ENCODE peak calls at places on chromosomes 6 and 20, in nine cellular contexts. N is fibroblast of lung, J is adrenal gland, B is WERI-Rb-1, X is HCT116, U is fibroblast of pulmonary artery, R is cardiac fibroblast, M is HepG2, K is GM23338. L is an unnamed sample.

GRCh38 chr6:163533443-163533842 is 118.9 kb downstream of the QKI start:
- DNase-seq in J (no peak), X (no peak), K (no peak), R (peak; percentile 95), U (peak; percentile 93), B (no peak), N (peak; percentile 93), M (peak; percentile 73), L (peak; percentile 71)

GRCh38 chr6:115870464-115870863 is 190.2 kb downstream of the FRK start:
- DNase-seq in K (no peak), U (no peak), J (no peak), R (no peak), B (no peak), X (no peak), N (no peak), M (no peak), L (no peak)

GRCh38 chr20:24662756-24663399 is 193.4 kb downstream of the SYNDIG1 start:
- DNase-seq in R (no peak), M (no peak), B (no peak), U (no peak), N (peak; percentile 16), K (no peak), J (no peak), X (no peak), L (no peak)

GRCh38 chr6:122400467-122401089 is 1.1 kb downstream of the HSF2 start:
- DNase-seq in N (no peak), B (no peak), X (no peak), J (no peak), U (no peak), R (no peak), K (no peak), M (no peak), L (no peak)

GRCh38 chr20:19275630-19276071 is 63.2 kb downstream of the SLC24A3 start:
- DNase-seq in K (no peak), U (peak; percentile 10), R (peak; percentile 83), X (no peak), J (peak; percentile 95), B (no peak), N (no peak), M (no peak), L (no peak)

GRCh38 chr6:4774715-4775590 is 1.3 kb upstream of the CDYL start:
- DNase-seq in B (peak; percentile 37), R (no peak), U (no peak), J (peak; percentile 27), X (no peak), M (no peak), K (peak; percentile 61), N (peak; percentile 14), L (no peak)

GRCh38 chr6:3808189-3808588 is 41.0 kb upstream of the FAM50B start:
- DNase-seq in B (no peak), R (peak; percentile 38), U (no peak), K (no peak), N (no peak), J (no peak), M (no peak), X (no peak), L (no peak)

GRCh38 chr6:144150673-144151009 is 324 bp downstream of the STX11 start:
- DNase-seq in B (peak; percentile 30), J (no peak), N (peak; percentile 34), U (peak; percentile 18), R (peak; percentile 32), X (peak; percentile 41), K (peak; percentile 83), M (no peak), L (no peak)

GRCh38 chr6:32689531-32690505 is 23.4 kb upstream of the HLA-DQB1 start:
- DNase-seq in K (no peak), X (no peak), U (peak; percentile 3), J (no peak), N (no peak), M (no peak), R (peak; percentile 10), B (no peak), L (no peak)

GRCh38 chr20:35111141-35111888 is 18.7 kb upstream of the TRPC4AP start:
- DNase-seq in R (peak; percentile 93), J (peak; percentile 31), N (peak; percentile 93), X (no peak), U (peak; percentile 61), K (no peak), M (no peak), B (no peak), L (no peak)

GRCh38 chr6:5109436-5109835 is 24.3 kb downstream of the PPP1R3G start:
- DNase-seq in J (no peak), B (no peak), X (no peak), N (no peak), R (no peak), K (no peak), U (no peak), M (no peak), L (no peak)

GRCh38 chr6:87308970-87309369 is 13.4 kb upstream of the SMIM8 start:
- DNase-seq in M (no peak), B (no peak), J (no peak), U (no peak), X (no peak), N (no peak), R (peak; percentile 5), K (no peak), L (no peak)

GRCh38 chr6:39273394-39273793 is 40.8 kb downstream of the KCNK17 start:
- DNase-seq in X (no peak), B (no peak), K (peak; percentile 38), M (no peak), R (no peak), U (no peak), N (no peak), J (no peak), L (no peak)
- H3K4me3 ChIP-seq in X (no peak overlapping the region), B (no peak overlapping the region), K (no peak overlapping the region), M (no peak overlapping the region), R (no peak overlapping the region), U (no peak overlapping the region), N (no peak overlapping the region), J (no peak overlapping the region), L (no peak overlapping the region)

GRCh38 chr20:61639200-61639599 is 387.1 kb downstream of the CDH4 start:
- DNase-seq in R (peak; percentile 4), M (no peak), B (no peak), N (peak; percentile 37), X (no peak), J (no peak), K (no peak), U (no peak), L (peak; percentile 8)
- TF ChIP-seq CTCF in R (no peak), M (no peak), B (no peak), N (peak; percentile 11), X (no peak), J (no peak), K (no peak), U (no peak), L (no peak)

DNA sequence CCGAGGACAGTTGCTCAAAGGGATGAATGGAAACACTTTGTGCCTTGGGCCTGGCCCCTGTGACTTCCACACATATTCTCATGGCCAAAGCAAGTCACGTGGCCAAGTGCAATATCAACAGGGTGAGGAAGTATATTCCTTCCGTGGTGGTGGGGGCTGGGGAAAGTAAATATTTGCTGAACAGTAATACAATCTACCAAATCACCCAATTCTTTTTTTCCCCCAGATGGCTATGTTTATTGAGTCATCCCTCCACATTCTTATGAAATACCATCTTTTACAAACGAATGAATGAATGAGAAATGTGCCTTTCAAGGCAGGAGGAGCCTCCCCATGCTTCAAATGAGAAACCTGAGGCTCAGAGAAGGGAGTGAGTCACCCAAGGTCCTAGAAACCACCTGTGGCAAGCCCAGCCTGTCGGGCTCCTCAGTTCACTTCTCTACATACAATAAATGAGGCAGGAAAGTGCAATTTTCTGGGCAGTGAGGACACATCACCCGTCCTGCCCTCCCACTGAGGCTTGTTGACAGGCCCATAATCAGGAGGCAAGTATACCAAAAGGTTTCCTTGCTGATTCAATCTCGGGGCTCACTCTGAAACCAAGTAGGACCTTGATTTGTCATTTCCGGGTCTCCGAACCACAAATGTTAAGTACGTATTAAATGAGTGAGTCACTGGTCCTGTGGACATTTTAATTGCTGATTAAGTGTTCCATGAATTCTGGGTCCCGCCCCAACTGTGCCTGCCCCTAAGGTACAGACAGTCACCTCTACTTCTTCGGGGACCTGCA is 25.3 kb upstream of the TOP1 start:
- DNase-seq in R (peak; percentile 99), X (peak; percentile 98), M (peak; percentile 99), J (peak; percentile 84), K (peak; percentile 29), B (no peak), U (peak; percentile 97), N (peak; percentile 99), L (peak; percentile 94)
- H3K4me3 ChIP-seq in R (no peak overlapping the region), X (peak overlapping the region; percentile 49), M (peak overlapping the region; percentile 38), J (no peak overlapping the region), K (no peak overlapping the region), B (no peak overlapping the region), U (peak overlapping the region; percentile 34), N (peak overlapping the region; percentile 55), L (no peak overlapping the region)

GRCh38 chr20:562232-562897 is 18.8 kb upstream of the CSNK2A1 start:
- DNase-seq in B (no peak), J (no peak), N (no peak), M (no peak), K (no peak), U (no peak), R (no peak), X (no peak), L (no peak)

GRCh38 chr20:558117-558516 is 14.5 kb upstream of the CSNK2A1 start:
- DNase-seq in R (no peak), M (no peak), N (no peak), J (no peak), K (no peak), X (no peak), B (no peak), U (no peak), L (no peak)

GRCh38 chr20:564195-564594 is 20.6 kb upstream of the CSNK2A1 start:
- DNase-seq in X (no peak), B (no peak), M (no peak), R (no peak), U (no peak), K (no peak), J (no peak), N (no peak), L (no peak)

GRCh38 chr20:561437-562231 is 18.0 kb upstream of the CSNK2A1 start:
- DNase-seq in X (peak; percentile 73), R (peak; percentile 77), K (peak; percentile 88), M (peak; percentile 86), U (peak; percentile 78), J (peak; percentile 62), B (peak; percentile 82), N (peak; percentile 42), L (peak; percentile 21)

DNA sequence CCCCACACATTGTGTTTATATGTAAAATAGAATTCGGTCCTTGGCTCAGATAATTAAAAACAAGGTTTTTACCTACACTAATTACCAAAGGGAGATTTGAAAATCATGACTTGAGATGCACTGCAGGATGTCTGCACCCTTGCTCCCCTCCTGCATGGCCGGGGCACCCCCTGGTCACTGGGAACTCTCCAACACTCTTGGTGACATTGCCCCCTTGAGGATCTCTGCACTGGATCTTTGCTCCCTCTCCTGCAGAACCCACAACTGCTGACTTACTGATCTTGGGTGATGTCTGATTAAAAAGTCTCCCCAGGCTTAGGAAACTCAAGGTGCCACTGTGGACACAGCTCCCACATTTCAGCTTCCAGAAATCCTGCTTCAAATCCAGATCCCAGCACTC is 17.1 kb upstream of the CSNK2A1 start:
- DNase-seq in B (no peak), U (no peak), R (no peak), K (no peak), N (no peak), X (no peak), M (no peak), J (no peak), L (no peak)
- TF ChIP-seq CTCF in B (peak; percentile 41), U (no peak), R (no peak), K (peak; percentile 47), N (no peak), X (no peak), M (peak; percentile 50), J (no peak), L (no peak)

GRCh38 chr20:15642676-15643075 is 930.6 kb downstream of the KIF16B start:
- DNase-seq in U (peak; percentile 13), M (no peak), X (no peak), K (no peak), N (peak; percentile 3), J (no peak), B (no peak), R (peak; percentile 58), L (no peak)
- H3K4me3 ChIP-seq in U (no peak overlapping the region), M (no peak overlapping the region), X (no peak overlapping the region), K (no peak overlapping the region), N (no peak overlapping the region), J (no peak overlapping the region), B (no peak overlapping the region), R (no peak overlapping the region), L (no peak overlapping the region)